ENCODE peak calls at places on chromosomes 16 and 17, in ten cellular contexts. E, D, G, M, Z, A, K, L, X and Q are unnamed samples.

GRCh38 chr16:28876016-28876659 is 2.1 kb upstream of the ATP2A1 start:
- DNase-seq in G (no peak), E (no peak), Z (no peak), A (no peak), M (no peak), L (no peak), K (no peak), X (no peak), D (no peak), Q (no peak)

GRCh38 chr16:35210681-35211433 is 1751.4 kb downstream of the TP53TG3F start:
- DNase-seq in D (no peak), L (no peak), E (no peak), X (no peak), Z (no peak), A (no peak), G (no peak), M (no peak), K (no peak), Q (no peak)

GRCh38 chr17:2183346-2183745 is 120.2 kb downstream of the SMG6 start:
- DNase-seq in G (no peak), D (no peak), Z (no peak), A (no peak), E (no peak), M (no peak), X (no peak), L (no peak), K (no peak), Q (no peak)

GRCh38 chr16:68790130-68790761 is 53.1 kb upstream of the TANGO6 start:
- DNase-seq in Z (no peak), M (no peak), L (peak; percentile 82), K (no peak), G (no peak), X (peak; percentile 26), E (peak; percentile 70), D (no peak), A (peak; percentile 45), Q (no peak)

GRCh38 chr16:88084881-88085280 is 133.6 kb downstream of the BANP start:
- DNase-seq in M (no peak), D (no peak), X (no peak), L (no peak), K (no peak), Z (no peak), G (no peak), A (no peak), E (no peak), Q (no peak)

GRCh38 chr16:31695667-31696066 is 168.0 kb downstream of the AHSP start:
- DNase-seq in Z (no peak), G (no peak), X (no peak), D (peak; percentile 27), A (no peak), M (no peak), K (peak; percentile 78), E (no peak), L (no peak), Q (peak; percentile 54)

GRCh38 chr16:84314373-84314772 is 19.7 kb downstream of the WFDC1 start:
- DNase-seq in E (no peak), G (no peak), D (no peak), M (no peak), X (no peak), Z (no peak), L (no peak), K (no peak), A (no peak), Q (no peak)

GRCh38 chr16:48176635-48177408 is 21.0 kb upstream of the ABCC12 start:
- DNase-seq in K (no peak), A (no peak), M (no peak), G (no peak), Z (no peak), X (no peak), D (no peak), L (no peak), E (no peak), Q (no peak)

GRCh38 chr17:57050303-57050702 is 34.7 kb upstream of the AKAP1 start:
- DNase-seq in A (no peak), D (no peak), L (no peak), K (no peak), E (no peak), M (no peak), X (no peak), Z (no peak), G (no peak), Q (no peak)

GRCh38 chr16:53224932-53225533 is 170.2 kb downstream of the CHD9 start:
- DNase-seq in X (no peak), G (no peak), D (no peak), L (peak; percentile 39), A (no peak), M (no peak), Z (no peak), E (no peak), K (no peak), Q (no peak)

GRCh38 chr17:62950067-62950466 is 16.0 kb upstream of the TANC2 start:
- DNase-seq in E (no peak), L (peak; percentile 52), X (no peak), A (peak; percentile 72), K (no peak), M (no peak), D (no peak), G (no peak), Z (no peak), Q (no peak)

GRCh38 chr16:86919073-86919472 is 340.7 kb downstream of the FOXL1 start:
- DNase-seq in M (no peak), D (no peak), X (no peak), A (no peak), G (no peak), Z (no peak), K (no peak), L (no peak), E (no peak), Q (no peak)

GRCh38 chr16:81938331-81939163 is 72.7 kb downstream of the SDR42E1 start:
- DNase-seq in D (no peak), K (no peak), G (no peak), L (no peak), M (no peak), A (no peak), Z (peak; percentile 13), X (no peak), E (no peak), Q (no peak)

GRCh38 chr17:39618252-39618913 is 8.4 kb upstream of the PPP1R1B start:
- DNase-seq in A (no peak), Z (no peak), X (no peak), G (no peak), E (peak; percentile 65), K (peak; percentile 21), L (peak; percentile 19), D (no peak), M (no peak), Q (no peak)

GRCh38 chr16:50282010-50282538 is 15.7 kb downstream of the ADCY7 start:
- DNase-seq in D (peak; percentile 40), X (no peak), K (peak; percentile 93), A (peak; percentile 77), G (no peak), Z (peak; percentile 87), M (no peak), L (no peak), E (no peak), Q (no peak)

GRCh38 chr16:60755907-60756306 is 1280.3 kb downstream of the CDH8 start:
- DNase-seq in M (no peak), D (no peak), Z (no peak), E (no peak), K (no peak), G (no peak), L (peak; percentile 6), X (no peak), A (no peak), Q (no peak)

GRCh38 chr16:89670496-89671431 is 13.1 kb downstream of the SPATA33 start:
- DNase-seq in E (no peak), Z (no peak), L (peak; percentile 24), A (no peak), M (no peak), K (no peak), G (no peak), X (no peak), D (no peak), Q (no peak)

GRCh38 chr16:4680673-4681470 is 12.5 kb upstream of the NUDT16L1 start:
- DNase-seq in G (peak; percentile 52), M (no peak), X (no peak), D (no peak), K (no peak), E (no peak), A (no peak), Z (no peak), L (no peak), Q (no peak)

GRCh38 chr16:17313085-17313611 is 157.6 kb downstream of the XYLT1 start:
- DNase-seq in E (no peak), L (peak; percentile 35), G (peak; percentile 59), K (no peak), D (no peak), X (peak; percentile 83), Z (peak; percentile 88), M (no peak), A (no peak), Q (no peak)

GRCh38 chr17:79082311-79083190 is 7.9 kb downstream of the ENGASE start:
- DNase-seq in M (no peak), D (peak; percentile 49), G (peak; percentile 58), X (no peak), Z (no peak), K (peak; percentile 47), A (no peak), E (peak; percentile 89), L (no peak), Q (no peak)

GRCh38 chr17:17043668-17044226 is 1.5 kb downstream of the MPRIP start:
- DNase-seq in L (no peak), A (no peak), K (no peak), E (no peak), X (no peak), D (no peak), Z (peak; percentile 61), M (no peak), G (peak; percentile 19), Q (no peak)

GRCh38 chr17:61411114-61411943 is 11.7 kb downstream of the TBX2 start:
- DNase-seq in Z (peak; percentile 87), A (no peak), E (no peak), M (no peak), G (peak; percentile 66), L (peak; percentile 48), K (peak; percentile 27), X (no peak), D (no peak), Q (peak; percentile 85)
- TF ChIP-seq CTCF in Z (no peak), A (no peak), E (peak; percentile 2), M (peak; percentile 40), G (peak; percentile 6), L (no peak), K (no peak), X (peak; percentile 43), D (peak; percentile 50), Q (no peak)

GRCh38 chr16:57914244-57915173 is 56.4 kb downstream of the CNGB1 start:
- DNase-seq in D (no peak), X (no peak), K (no peak), L (no peak), Z (no peak), M (no peak), A (no peak), G (no peak), E (no peak), Q (no peak)
- TF ChIP-seq CTCF in D (no peak), X (no peak), K (peak; percentile 46), L (no peak), Z (no peak), M (no peak), A (no peak), G (no peak), E (no peak), Q (no peak)

GRCh38 chr16:72008424-72009216 is at the start of gene DHODH:
- DNase-seq in X (peak; percentile 89), M (peak; percentile 93), K (peak; percentile 98), A (peak; percentile 98), G (peak; percentile 96), D (peak; percentile 96), E (peak; percentile 99), L (peak; percentile 97), Z (peak; percentile 99), Q (peak; percentile 99)
- TF ChIP-seq CTCF in X (no peak), M (no peak), K (no peak), A (no peak), G (no peak), D (no peak), E (no peak), L (peak; percentile 4), Z (no peak), Q (peak; percentile 13)

GRCh38 chr17:30372755-30373154 is 6.0 kb upstream of the CPD start:
- DNase-seq in G (no peak), L (peak; percentile 93), E (peak; percentile 65), D (no peak), M (no peak), Z (no peak), K (peak; percentile 20), X (no peak), A (no peak), Q (no peak)
- TF ChIP-seq CTCF in G (no peak), L (peak; percentile 41), E (peak; percentile 13), D (no peak), M (no peak), Z (no peak), K (peak; percentile 49), X (no peak), A (no peak), Q (no peak)